ENCODE peak calls at places on chromosomes 4 and X, in ten cellular contexts. One of them, this sample, is unnamed.

GRCh38 chrX:132480581-132481203 is 8.1 kb downstream of the MBNL3 start:
- DNase-seq in dorsolateral prefrontal cortex: no peak
- DNase-seq in ovary: peak
- DNase-seq in stomach: peak
- DNase-seq in MM.1S: peak
- DNase-seq in heart left ventricle: no peak
- DNase-seq in Karpas-422: peak
- DNase-seq in A549: no peak
- DNase-seq in CD4-positive, CD25-positive, alpha-beta regulatory T cell: peak
- DNase-seq in AG04450: no peak
- DNase-seq in this sample: peak

GRCh38 chr4:65951177-65951576 is 280.9 kb upstream of the EPHA5 start:
- DNase-seq in AG04450: no peak
- DNase-seq in heart left ventricle: no peak
- DNase-seq in MM.1S: no peak
- DNase-seq in dorsolateral prefrontal cortex: no peak
- DNase-seq in stomach: no peak
- DNase-seq in CD4-positive, CD25-positive, alpha-beta regulatory T cell: no peak
- DNase-seq in Karpas-422: no peak
- DNase-seq in A549: no peak
- DNase-seq in ovary: no peak
- DNase-seq in this sample: no peak

GRCh38 chr4:127632420-127633403 is at the start of gene INTU:
- DNase-seq in dorsolateral prefrontal cortex: peak
- DNase-seq in heart left ventricle: peak
- DNase-seq in CD4-positive, CD25-positive, alpha-beta regulatory T cell: no peak
- DNase-seq in stomach: peak
- DNase-seq in AG04450: peak
- DNase-seq in Karpas-422: no peak
- DNase-seq in ovary: peak
- DNase-seq in MM.1S: peak
- DNase-seq in A549: peak
- DNase-seq in this sample: peak

GRCh38 chr4:1776521-1777161 is 16.5 kb upstream of the FGFR3 start:
- DNase-seq in stomach: no peak
- DNase-seq in heart left ventricle: no peak
- DNase-seq in A549: no peak
- DNase-seq in dorsolateral prefrontal cortex: no peak
- DNase-seq in ovary: no peak
- DNase-seq in CD4-positive, CD25-positive, alpha-beta regulatory T cell: no peak
- DNase-seq in AG04450: no peak
- DNase-seq in Karpas-422: no peak
- DNase-seq in MM.1S: no peak
- DNase-seq in this sample: no peak

GRCh38 chrX:38694394-38694793 is 106.9 kb upstream of the MID1IP1 start:
- DNase-seq in AG04450: no peak
- DNase-seq in A549: no peak
- DNase-seq in ovary: no peak
- DNase-seq in heart left ventricle: no peak
- DNase-seq in CD4-positive, CD25-positive, alpha-beta regulatory T cell: no peak
- DNase-seq in stomach: no peak
- DNase-seq in MM.1S: no peak
- DNase-seq in dorsolateral prefrontal cortex: no peak
- DNase-seq in Karpas-422: no peak
- DNase-seq in this sample: no peak

GRCh38 chrX:68650491-68650890 is 3.0 kb downstream of the STARD8 start:
- DNase-seq in ovary: no peak
- DNase-seq in stomach: no peak
- DNase-seq in AG04450: no peak
- DNase-seq in dorsolateral prefrontal cortex: no peak
- DNase-seq in CD4-positive, CD25-positive, alpha-beta regulatory T cell: no peak
- DNase-seq in MM.1S: no peak
- DNase-seq in heart left ventricle: no peak
- DNase-seq in Karpas-422: no peak
- DNase-seq in A549: no peak
- DNase-seq in this sample: no peak

GRCh38 chrX:150438165-150438564 is 75.0 kb downstream of the MAMLD1 start:
- DNase-seq in AG04450: no peak
- DNase-seq in heart left ventricle: no peak
- DNase-seq in dorsolateral prefrontal cortex: no peak
- DNase-seq in A549: no peak
- DNase-seq in ovary: no peak
- DNase-seq in CD4-positive, CD25-positive, alpha-beta regulatory T cell: no peak
- DNase-seq in MM.1S: no peak
- DNase-seq in Karpas-422: no peak
- DNase-seq in stomach: no peak
- DNase-seq in this sample: no peak

GRCh38 chr4:160247091-160247656 is 1144.3 kb downstream of the RAPGEF2 start:
- DNase-seq in dorsolateral prefrontal cortex: no peak
- DNase-seq in heart left ventricle: peak
- DNase-seq in AG04450: no peak
- DNase-seq in ovary: no peak
- DNase-seq in CD4-positive, CD25-positive, alpha-beta regulatory T cell: no peak
- DNase-seq in A549: no peak
- DNase-seq in Karpas-422: no peak
- DNase-seq in stomach: no peak
- DNase-seq in MM.1S: no peak
- DNase-seq in this sample: no peak

GRCh38 chrX:43333543-43333942 is 322.6 kb upstream of the MAOA start:
- DNase-seq in ovary: no peak
- DNase-seq in AG04450: no peak
- DNase-seq in dorsolateral prefrontal cortex: no peak
- DNase-seq in A549: no peak
- DNase-seq in stomach: no peak
- DNase-seq in Karpas-422: no peak
- DNase-seq in CD4-positive, CD25-positive, alpha-beta regulatory T cell: peak
- DNase-seq in MM.1S: peak
- DNase-seq in heart left ventricle: no peak
- DNase-seq in this sample: no peak

GRCh38 chr4:8097141-8097541 is 61.5 kb downstream of the ABLIM2 start:
- DNase-seq in heart left ventricle: peak
- DNase-seq in ovary: no peak
- DNase-seq in MM.1S: no peak
- DNase-seq in AG04450: no peak
- DNase-seq in Karpas-422: no peak
- DNase-seq in A549: no peak
- DNase-seq in CD4-positive, CD25-positive, alpha-beta regulatory T cell: no peak
- DNase-seq in dorsolateral prefrontal cortex: no peak
- DNase-seq in stomach: no peak
- DNase-seq in this sample: no peak

GRCh38 chrX:31445542-31445941 is 373.7 kb upstream of the FTHL17 start:
- DNase-seq in AG04450: no peak
- DNase-seq in MM.1S: no peak
- DNase-seq in CD4-positive, CD25-positive, alpha-beta regulatory T cell: no peak
- DNase-seq in stomach: no peak
- DNase-seq in A549: no peak
- DNase-seq in dorsolateral prefrontal cortex: no peak
- DNase-seq in ovary: no peak
- DNase-seq in heart left ventricle: no peak
- DNase-seq in Karpas-422: no peak
- DNase-seq in this sample: no peak

GRCh38 chrX:129768586-129769466 is 10.9 kb upstream of the SASH3 start:
- DNase-seq in Karpas-422: no peak
- DNase-seq in dorsolateral prefrontal cortex: no peak
- DNase-seq in MM.1S: no peak
- DNase-seq in ovary: no peak
- DNase-seq in CD4-positive, CD25-positive, alpha-beta regulatory T cell: no peak
- DNase-seq in heart left ventricle: no peak
- DNase-seq in AG04450: no peak
- DNase-seq in A549: no peak
- DNase-seq in stomach: no peak
- DNase-seq in this sample: no peak

GRCh38 chrX:53047228-53047627 is 1.4 kb upstream of the GPR173 start:
- DNase-seq in ovary: no peak
- DNase-seq in A549: no peak
- DNase-seq in stomach: no peak
- DNase-seq in CD4-positive, CD25-positive, alpha-beta regulatory T cell: no peak
- DNase-seq in heart left ventricle: no peak
- DNase-seq in Karpas-422: no peak
- DNase-seq in AG04450: no peak
- DNase-seq in MM.1S: no peak
- DNase-seq in dorsolateral prefrontal cortex: no peak
- DNase-seq in this sample: no peak

GRCh38 chr4:186644316-186644638 is 79.4 kb downstream of the FAT1 start:
- DNase-seq in A549: no peak
- DNase-seq in CD4-positive, CD25-positive, alpha-beta regulatory T cell: no peak
- DNase-seq in MM.1S: no peak
- DNase-seq in heart left ventricle: no peak
- DNase-seq in dorsolateral prefrontal cortex: no peak
- DNase-seq in AG04450: no peak
- DNase-seq in Karpas-422: no peak
- DNase-seq in stomach: no peak
- DNase-seq in ovary: no peak
- DNase-seq in this sample: no peak

GRCh38 chr4:186644737-186645261 is 78.9 kb downstream of the FAT1 start:
- DNase-seq in CD4-positive, CD25-positive, alpha-beta regulatory T cell: no peak
- DNase-seq in ovary: no peak
- DNase-seq in A549: no peak
- DNase-seq in MM.1S: no peak
- DNase-seq in dorsolateral prefrontal cortex: no peak
- DNase-seq in Karpas-422: no peak
- DNase-seq in stomach: no peak
- DNase-seq in AG04450: no peak
- DNase-seq in heart left ventricle: no peak
- DNase-seq in this sample: no peak

GRCh38 chr4:186642998-186643397 is 80.7 kb downstream of the FAT1 start:
- DNase-seq in CD4-positive, CD25-positive, alpha-beta regulatory T cell: no peak
- DNase-seq in MM.1S: no peak
- DNase-seq in A549: no peak
- DNase-seq in ovary: no peak
- DNase-seq in Karpas-422: no peak
- DNase-seq in AG04450: no peak
- DNase-seq in stomach: no peak
- DNase-seq in dorsolateral prefrontal cortex: no peak
- DNase-seq in heart left ventricle: no peak
- DNase-seq in this sample: no peak

GRCh38 chr4:186642530-186642929 is 81.1 kb downstream of the FAT1 start:
- DNase-seq in AG04450: no peak
- DNase-seq in ovary: no peak
- DNase-seq in Karpas-422: no peak
- DNase-seq in CD4-positive, CD25-positive, alpha-beta regulatory T cell: no peak
- DNase-seq in heart left ventricle: no peak
- DNase-seq in dorsolateral prefrontal cortex: no peak
- DNase-seq in stomach: no peak
- DNase-seq in MM.1S: no peak
- DNase-seq in A549: no peak
- DNase-seq in this sample: no peak

GRCh38 chr4:186643501-186644315 is 79.9 kb downstream of the FAT1 start:
- DNase-seq in CD4-positive, CD25-positive, alpha-beta regulatory T cell: no peak
- DNase-seq in Karpas-422: no peak
- DNase-seq in A549: peak
- DNase-seq in stomach: no peak
- DNase-seq in heart left ventricle: no peak
- DNase-seq in MM.1S: no peak
- DNase-seq in dorsolateral prefrontal cortex: no peak
- DNase-seq in ovary: no peak
- DNase-seq in AG04450: no peak
- DNase-seq in this sample: no peak
- H3K27ac ChIP-seq in CD4-positive, CD25-positive, alpha-beta regulatory T cell: no peak
- H3K27ac ChIP-seq in Karpas-422: no peak
- H3K27ac ChIP-seq in A549: peak
- H3K27ac ChIP-seq in stomach: no peak
- H3K27ac ChIP-seq in heart left ventricle: no peak
- H3K27ac ChIP-seq in MM.1S: no peak
- H3K27ac ChIP-seq in dorsolateral prefrontal cortex: no peak
- H3K27ac ChIP-seq in ovary: no peak
- H3K27ac ChIP-seq in AG04450: no peak
- H3K27ac ChIP-seq in this sample: no peak

DNA sequence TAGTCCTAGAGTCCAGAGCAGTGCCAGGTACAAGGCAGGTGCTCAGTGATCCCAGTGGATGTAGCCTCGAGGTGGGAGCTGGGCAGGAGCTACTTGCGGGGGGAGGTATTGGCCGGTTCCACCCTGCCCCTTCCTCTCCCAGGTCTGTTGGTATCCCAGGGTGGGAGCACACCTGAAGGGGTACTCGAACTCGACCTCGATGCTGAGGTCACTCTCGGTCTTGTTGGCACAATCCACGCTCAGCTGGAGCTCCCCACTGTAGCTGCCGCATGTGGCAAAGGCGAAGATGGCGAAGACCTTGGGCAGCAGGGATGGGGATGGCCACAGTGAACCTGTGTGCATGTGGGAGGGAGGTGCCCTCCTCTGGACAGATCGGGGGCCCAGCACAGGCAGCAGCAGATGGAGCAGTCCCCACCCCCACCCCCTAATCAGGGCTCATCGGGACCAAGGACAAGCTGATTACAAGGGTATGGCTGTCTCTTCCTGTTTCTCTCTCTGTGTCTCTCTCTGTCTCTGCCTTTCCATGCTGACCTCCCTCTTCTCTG is 2.4 kb downstream of the SYP start:
- DNase-seq in stomach: no peak
- DNase-seq in MM.1S: no peak
- DNase-seq in dorsolateral prefrontal cortex: no peak
- DNase-seq in CD4-positive, CD25-positive, alpha-beta regulatory T cell: no peak
- DNase-seq in heart left ventricle: no peak
- DNase-seq in Karpas-422: no peak
- DNase-seq in A549: no peak
- DNase-seq in ovary: no peak
- DNase-seq in AG04450: no peak
- DNase-seq in this sample: no peak
- H3K4me3 ChIP-seq in stomach: no peak
- H3K4me3 ChIP-seq in MM.1S: no peak
- H3K4me3 ChIP-seq in dorsolateral prefrontal cortex: peak
- H3K4me3 ChIP-seq in CD4-positive, CD25-positive, alpha-beta regulatory T cell: no peak
- H3K4me3 ChIP-seq in heart left ventricle: no peak
- H3K4me3 ChIP-seq in Karpas-422: no peak
- H3K4me3 ChIP-seq in A549: no peak
- H3K4me3 ChIP-seq in ovary: no peak
- H3K4me3 ChIP-seq in AG04450: no peak
- H3K4me3 ChIP-seq in this sample: no peak

GRCh38 chr4:84583871-84584373 is 995 bp downstream of the CDS1 start:
- DNase-seq in heart left ventricle: no peak
- DNase-seq in MM.1S: peak
- DNase-seq in stomach: no peak
- DNase-seq in A549: no peak
- DNase-seq in dorsolateral prefrontal cortex: no peak
- DNase-seq in AG04450: no peak
- DNase-seq in CD4-positive, CD25-positive, alpha-beta regulatory T cell: peak
- DNase-seq in Karpas-422: no peak
- DNase-seq in ovary: no peak
- DNase-seq in this sample: no peak
- H3K27ac ChIP-seq in heart left ventricle: peak
- H3K27ac ChIP-seq in MM.1S: peak
- H3K27ac ChIP-seq in stomach: peak
- H3K27ac ChIP-seq in A549: no peak
- H3K27ac ChIP-seq in dorsolateral prefrontal cortex: no peak
- H3K27ac ChIP-seq in AG04450: no peak
- H3K27ac ChIP-seq in CD4-positive, CD25-positive, alpha-beta regulatory T cell: no peak
- H3K27ac ChIP-seq in Karpas-422: no peak
- H3K27ac ChIP-seq in ovary: peak
- H3K27ac ChIP-seq in this sample: no peak

DNA sequence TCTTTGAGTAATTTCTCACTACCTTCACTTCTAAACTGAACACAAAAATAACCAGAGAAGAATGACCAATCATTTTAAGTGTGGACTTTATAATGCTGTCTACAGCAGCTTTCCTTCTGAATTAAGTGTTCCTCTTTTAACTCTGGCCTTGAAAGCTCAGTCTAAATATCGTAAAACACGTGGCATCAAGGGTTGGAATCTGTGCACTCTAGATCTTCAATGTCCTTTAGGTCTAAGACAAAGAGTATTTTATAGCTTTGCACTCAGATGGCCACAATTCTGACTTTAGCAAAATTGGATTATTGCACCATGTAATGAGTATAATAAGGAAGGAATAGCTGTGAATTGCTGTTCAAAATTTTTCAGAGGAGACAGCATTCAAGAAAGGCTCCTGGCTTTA is 197.1 kb upstream of the UGT8 start:
- DNase-seq in A549: no peak
- DNase-seq in AG04450: no peak
- DNase-seq in dorsolateral prefrontal cortex: no peak
- DNase-seq in heart left ventricle: no peak
- DNase-seq in Karpas-422: no peak
- DNase-seq in MM.1S: no peak
- DNase-seq in CD4-positive, CD25-positive, alpha-beta regulatory T cell: no peak
- DNase-seq in stomach: no peak
- DNase-seq in ovary: no peak
- DNase-seq in this sample: no peak
- H3K4me3 ChIP-seq in A549: no peak
- H3K4me3 ChIP-seq in AG04450: no peak
- H3K4me3 ChIP-seq in dorsolateral prefrontal cortex: no peak
- H3K4me3 ChIP-seq in heart left ventricle: no peak
- H3K4me3 ChIP-seq in Karpas-422: no peak
- H3K4me3 ChIP-seq in MM.1S: no peak
- H3K4me3 ChIP-seq in CD4-positive, CD25-positive, alpha-beta regulatory T cell: no peak
- H3K4me3 ChIP-seq in stomach: no peak
- H3K4me3 ChIP-seq in ovary: no peak
- H3K4me3 ChIP-seq in this sample: no peak